ENCODE peak calls at places on chromosomes 2 and 18, in six cellular contexts. S is AG04449, P is adrenal gland, G is tibial nerve, F is HCT116, X is left ventricle myocardium inferior. D is an unnamed sample.

GRCh38 chr2:11746807-11747459 is 501 bp downstream of the LPIN1 start:
- DNase-seq in X (peak; percentile 31), S (no peak), P (no peak), F (no peak), G (no peak), D (peak; percentile 42)

GRCh38 chr2:96933528-96933927 is 52.9 kb downstream of the FAM178B start:
- DNase-seq in X (no peak), F (no peak), S (no peak), G (no peak), P (no peak), D (no peak)

GRCh38 chr2:187658952-187659525 is 104.8 kb upstream of the TFPI start:
- DNase-seq in F (peak; percentile 21), S (no peak), G (no peak), X (no peak), P (no peak), D (no peak)

GRCh38 chr18:3148930-3149535 is 70.7 kb downstream of the MYOM1 start:
- DNase-seq in G (no peak), F (no peak), X (no peak), P (no peak), S (no peak), D (no peak)

GRCh38 chr2:219831957-219832356 is 204.5 kb downstream of the SLC4A3 start:
- DNase-seq in X (no peak), F (no peak), P (no peak), G (no peak), S (no peak), D (no peak)

GRCh38 chr2:237686659-237687136 is 59.3 kb downstream of the LRRFIP1 start:
- DNase-seq in S (no peak), F (no peak), X (peak; percentile 30), P (no peak), G (no peak), D (no peak)

GRCh38 chr2:15939854-15940660 is at the start of gene MYCN:
- DNase-seq in P (no peak), G (peak; percentile 28), S (no peak), F (no peak), X (peak; percentile 43), D (no peak)

GRCh38 chr2:234293973-234294372 is 202.9 kb downstream of the ARL4C start:
- DNase-seq in X (no peak), G (no peak), F (peak; percentile 37), S (no peak), P (no peak), D (no peak)

GRCh38 chr2:99926986-99927385 is 215.4 kb downstream of the AFF3 start:
- DNase-seq in S (peak; percentile 24), P (no peak), F (no peak), X (no peak), G (no peak), D (no peak)

GRCh38 chr2:233442028-233442310 is 87.7 kb downstream of the DGKD start:
- DNase-seq in S (no peak), X (no peak), F (no peak), P (no peak), G (no peak), D (no peak)

GRCh38 chr18:55316615-55317184 is 271.3 kb downstream of the TCF4 start:
- DNase-seq in X (no peak), F (no peak), P (no peak), G (no peak), S (no peak), D (no peak)

GRCh38 chr2:127622561-127623387 is 23.2 kb upstream of the GPR17 start:
- DNase-seq in X (no peak), F (no peak), S (no peak), G (peak; percentile 5), P (peak; percentile 7), D (no peak)

GRCh38 chr18:67132919-67133318 is 383.6 kb downstream of the DSEL start:
- DNase-seq in G (no peak), F (no peak), P (no peak), X (no peak), S (no peak), D (no peak)

GRCh38 chr2:203105996-203106395 is 91.3 kb downstream of the NBEAL1 start:
- DNase-seq in F (no peak), P (no peak), G (no peak), X (no peak), S (no peak), D (no peak)

GRCh38 chr18:66048404-66048803 is 297.6 kb downstream of the CDH7 start:
- DNase-seq in F (no peak), G (no peak), S (no peak), X (no peak), P (no peak), D (no peak)

GRCh38 chr2:8502316-8502715 is 179.5 kb upstream of the ID2 start:
- DNase-seq in X (no peak), F (no peak), G (no peak), S (no peak), P (no peak), D (no peak)

GRCh38 chr2:160417745-160418397 is 75.7 kb downstream of the RBMS1 start:
- DNase-seq in X (no peak), P (no peak), G (no peak), F (no peak), S (peak; percentile 82), D (no peak)

GRCh38 chr2:107808986-107809385 is 17.7 kb upstream of the RGPD4 start:
- DNase-seq in X (peak; percentile 22), G (no peak), S (no peak), F (no peak), P (no peak), D (no peak)

GRCh38 chr2:101435011-101435862 is 39.7 kb downstream of the RFX8 start:
- DNase-seq in X (no peak), G (no peak), F (no peak), S (no peak), P (no peak), D (no peak)

GRCh38 chr2:132797551-132797950 is 127.5 kb upstream of the LYPD1 start:
- DNase-seq in X (no peak), S (peak; percentile 81), F (no peak), P (no peak), G (no peak), D (no peak)

GRCh38 chr2:117019357-117019756 is 795.1 kb upstream of the DDX18 start:
- DNase-seq in X (no peak), F (no peak), P (no peak), G (no peak), S (no peak), D (no peak)

DNA sequence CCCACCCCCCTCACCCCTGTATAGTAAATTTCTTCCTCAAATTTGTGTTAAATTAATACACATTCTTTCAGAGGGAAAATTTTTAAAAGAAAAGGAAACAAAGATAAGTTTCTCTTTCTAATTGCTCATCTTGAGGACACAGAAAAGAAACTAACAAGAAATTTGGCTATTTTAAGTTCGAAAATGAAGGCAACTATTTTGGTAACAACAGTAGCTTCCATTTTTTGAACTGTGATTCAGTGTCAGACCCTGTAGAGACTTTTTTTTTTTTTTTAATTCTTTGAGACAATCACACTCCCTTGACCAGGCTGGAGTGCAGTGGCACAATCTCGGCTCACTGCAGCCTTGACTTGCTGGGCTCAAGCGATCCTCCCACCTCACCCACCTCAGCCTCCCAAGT is 194.9 kb downstream of the SS18 start:
- DNase-seq in S (no peak), X (no peak), F (no peak), G (no peak), P (no peak), D (no peak)
- H3K4me3 ChIP-seq in S (no peak overlapping the region), X (no peak overlapping the region), F (no peak overlapping the region), G (no peak overlapping the region), P (no peak overlapping the region), D (no peak overlapping the region)

DNA sequence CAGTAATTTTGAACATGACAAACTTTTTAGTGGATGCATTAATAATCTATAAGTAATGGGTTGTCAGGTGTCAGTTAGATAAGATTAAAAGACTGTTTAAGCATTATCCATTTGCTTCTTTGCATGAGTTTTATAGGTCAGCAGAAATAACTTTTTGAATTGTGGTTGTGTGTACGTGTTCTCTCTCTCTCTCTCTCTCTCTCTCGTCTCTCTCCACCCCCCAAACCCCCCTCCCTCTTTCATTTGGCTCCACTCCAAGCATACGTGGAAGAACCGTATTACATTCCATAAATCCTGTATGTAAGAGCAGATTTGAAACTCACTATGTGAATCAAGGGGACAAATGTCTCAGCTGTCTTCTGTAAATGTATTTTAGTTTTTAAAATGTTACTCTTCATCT is 120.2 kb downstream of the MEIS1 start:
- DNase-seq in P (no peak), X (no peak), F (no peak), G (no peak), S (no peak), D (no peak)
- H3K4me3 ChIP-seq in P (no peak overlapping the region), X (peak overlapping the region; percentile 58), F (no peak overlapping the region), G (peak overlapping the region; percentile 18), S (no peak overlapping the region), D (no peak overlapping the region)

GRCh38 chr18:37457337-37457736 is 108.3 kb downstream of the CELF4 start:
- DNase-seq in S (no peak), F (no peak), P (no peak), G (no peak), X (no peak), D (no peak)

GRCh38 chr18:37458697-37459096 is 106.9 kb downstream of the CELF4 start:
- DNase-seq in P (no peak), X (no peak), F (no peak), S (no peak), G (no peak), D (no peak)

GRCh38 chr18:37456873-37457272 is 108.7 kb downstream of the CELF4 start:
- DNase-seq in F (no peak), G (no peak), S (no peak), X (no peak), P (no peak), D (no peak)

GRCh38 chr18:37457754-37458153 is 107.8 kb downstream of the CELF4 start:
- DNase-seq in F (no peak), P (no peak), G (no peak), S (no peak), X (no peak), D (no peak)

GRCh38 chr18:37456395-37456794 is 109.2 kb downstream of the CELF4 start:
- DNase-seq in G (no peak), F (no peak), X (no peak), P (no peak), S (no peak), D (no peak)
- H3K4me3 ChIP-seq in G (no peak overlapping the region), F (no peak overlapping the region), X (no peak overlapping the region), P (no peak overlapping the region), S (no peak overlapping the region), D (no peak overlapping the region)

DNA sequence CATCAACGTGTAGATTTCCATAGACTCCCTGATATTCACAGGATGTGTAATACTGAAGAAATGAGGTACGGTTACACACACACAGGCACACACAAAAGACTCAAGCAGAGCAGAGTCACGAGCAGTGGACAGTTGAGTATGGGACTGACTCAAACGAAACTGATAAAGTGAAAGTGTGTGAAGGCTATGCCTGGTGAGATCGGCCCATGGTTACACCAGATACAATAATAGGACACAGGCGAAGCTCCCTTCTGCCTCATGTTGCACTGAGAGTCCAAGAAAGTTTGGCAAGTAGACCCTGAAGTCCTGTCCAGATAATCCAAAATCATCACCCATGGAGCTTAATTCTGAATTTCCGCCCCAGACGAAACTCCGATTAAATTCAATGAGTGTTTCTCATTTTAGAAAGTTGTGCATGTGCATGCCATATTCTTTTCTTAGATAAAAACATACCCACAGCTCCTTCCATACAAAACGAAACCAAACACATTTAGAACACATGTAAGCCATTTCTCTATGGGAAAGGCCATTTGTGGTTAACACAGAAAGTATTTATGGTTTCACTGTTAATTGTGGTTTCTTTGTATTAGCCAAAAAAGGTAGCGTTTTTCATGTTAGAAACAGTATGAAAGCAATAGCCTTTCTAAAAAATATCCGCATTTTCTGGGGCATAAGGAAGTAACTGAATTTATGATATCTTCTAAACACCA is 567.7 kb downstream of the PLCL1 start:
- DNase-seq in F (no peak), X (no peak), S (peak; percentile 26), P (no peak), G (no peak), D (no peak)
- H3K4me3 ChIP-seq in F (no peak overlapping the region), X (no peak overlapping the region), S (peak overlapping the region; percentile 50), P (no peak overlapping the region), G (no peak overlapping the region), D (no peak overlapping the region)

GRCh38 chr2:86199834-86200177 is 549 bp downstream of the MRPL35 start:
- DNase-seq in X (no peak), S (no peak), G (no peak), F (no peak), P (no peak), D (no peak)
- H3K4me3 ChIP-seq in X (peak overlapping the region; percentile 85), S (peak overlapping the region; percentile 91), G (peak overlapping the region; percentile 44), F (peak overlapping the region; percentile 55), P (peak overlapping the region; percentile 55), D (peak overlapping the region; percentile 61)